ENCODE peak calls at places on chromosomes 4 and X, in ten cellular contexts. Z is K562, A is lower lobe of right lung, O is cardiac muscle cell, U is tibial nerve, W is psoas muscle, P is heart right ventricle, I is ovary, M is kidney epithelial cell, K is upper lobe of left lung. G is an unnamed sample. For H3K36me3, the result is how much of the 10 kb centered on the place peaks cover.

GRCh38 chr4:87982036-87982435 is 6.5 kb downstream of the SPP1 start:
- DNase-seq in Z (no peak), A (no peak), O (no peak), U (no peak), W (no peak), P (no peak), I (no peak), M (no peak), K (no peak), G (no peak)

GRCh38 chrX:76172325-76172887 is 456 bp upstream of the PBDC1 start:
- DNase-seq in Z (no peak), A (no peak), O (no peak), U (no peak), W (no peak), P (no peak), I (no peak), M (no peak), K (no peak), G (no peak)

GRCh38 chr4:133866328-133866699 is 335.3 kb downstream of the PABPC4L start:
- DNase-seq in Z (no peak), A (no peak), O (peak), U (no peak), W (no peak), P (no peak), I (no peak), M (peak), K (no peak), G (no peak)

GRCh38 chr4:124948976-124949597 is 236.6 kb upstream of the ANKRD50 start:
- DNase-seq in Z (no peak), A (no peak), O (peak), U (no peak), W (no peak), P (no peak), I (no peak), M (no peak), K (no peak), G (no peak)

GRCh38 chr4:153143527-153144348 is 60.5 kb upstream of the TRIM2 start:
- DNase-seq in Z (peak), A (no peak), O (peak), U (no peak), W (no peak), P (no peak), I (no peak), M (no peak), K (no peak), G (peak)

GRCh38 chr4:29005838-29006237 is 1714.3 kb upstream of the PCDH7 start:
- DNase-seq in Z (no peak), A (no peak), O (no peak), U (no peak), W (no peak), P (no peak), I (no peak), M (no peak), K (no peak), G (no peak)

GRCh38 chr4:705278-706082 is at the start of gene PCGF3:
- DNase-seq in Z (peak), A (peak), O (peak), U (peak), W (peak), P (peak), I (peak), M (peak), K (peak), G (peak)

GRCh38 chr4:81095411-81095810 is 64.9 kb downstream of the BMP3 start:
- DNase-seq in Z (no peak), A (no peak), O (no peak), U (no peak), W (no peak), P (no peak), I (no peak), M (no peak), K (no peak), G (no peak)

GRCh38 chr4:8332038-8332857 is 62.7 kb downstream of the HTRA3 start:
- DNase-seq in Z (no peak), A (peak), O (no peak), U (no peak), W (no peak), P (no peak), I (no peak), M (no peak), K (no peak), G (peak)

GRCh38 chrX:42128587-42128986 is 205.2 kb upstream of the CASK start:
- DNase-seq in Z (no peak), A (no peak), O (no peak), U (no peak), W (no peak), P (no peak), I (no peak), M (no peak), K (no peak), G (no peak)

GRCh38 chr4:6567218-6567617 is 7.8 kb upstream of the MAN2B2 start:
- DNase-seq in Z (no peak), A (no peak), O (no peak), U (no peak), W (no peak), P (no peak), I (no peak), M (no peak), K (no peak), G (no peak)

GRCh38 chr4:25703731-25704388 is 48.2 kb downstream of the SLC34A2 start:
- DNase-seq in Z (no peak), A (no peak), O (peak), U (no peak), W (no peak), P (no peak), I (no peak), M (peak), K (no peak), G (no peak)

GRCh38 chrX:154396948-154397887 is 959 bp upstream of the RPL10 start:
- DNase-seq in Z (peak), A (peak), O (peak), U (peak), W (peak), P (peak), I (peak), M (no peak), K (peak), G (peak)

GRCh38 chrX:12956704-12957541 is 18.0 kb upstream of the TMSB4X start:
- DNase-seq in Z (peak), A (no peak), O (peak), U (no peak), W (no peak), P (no peak), I (no peak), M (no peak), K (peak), G (no peak)

GRCh38 chr4:113760094-113760851 is 1.3 kb downstream of the CAMK2D start:
- DNase-seq in Z (no peak), A (peak), O (peak), U (peak), W (peak), P (no peak), I (peak), M (no peak), K (peak), G (peak)

GRCh38 chr4:11189756-11190155 is 238.9 kb downstream of the HS3ST1 start:
- DNase-seq in Z (no peak), A (no peak), O (no peak), U (no peak), W (no peak), P (no peak), I (no peak), M (no peak), K (no peak), G (no peak)

GRCh38 chr4:13413719-13414437 is 70.3 kb downstream of the RAB28 start:
- DNase-seq in Z (no peak), A (no peak), O (peak), U (no peak), W (no peak), P (no peak), I (no peak), M (no peak), K (no peak), G (no peak)

GRCh38 chr4:89111833-89112563 is 665 bp downstream of the TIGD2 start:
- DNase-seq in Z (peak), A (no peak), O (peak), U (no peak), W (no peak), P (no peak), I (no peak), M (peak), K (peak), G (no peak)
- H3K4me3 ChIP-seq in Z (peak), A (peak), O (peak), U (peak), W (peak), P (peak), I (peak), M (peak), K (peak), G (peak)

DNA sequence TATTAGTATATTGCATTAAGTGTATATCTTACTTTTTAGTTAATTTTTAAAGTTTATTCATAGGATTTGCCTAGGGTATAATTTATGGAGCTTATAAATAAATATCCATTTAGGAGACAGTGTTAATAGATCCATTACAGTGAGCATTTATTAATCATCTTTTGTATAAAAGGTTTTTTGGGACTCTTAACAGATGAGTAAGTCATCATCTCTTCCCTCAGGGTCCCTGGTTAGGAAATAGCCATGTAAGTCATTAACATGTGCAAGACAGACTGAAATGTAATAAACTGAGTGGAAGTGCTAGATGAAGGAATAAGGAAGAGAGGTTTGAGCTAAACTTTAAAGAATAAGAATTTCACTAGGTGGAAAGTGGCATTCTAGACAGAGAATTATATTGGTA is 69.2 kb downstream of the PAQR3 start:
- DNase-seq in Z (no peak), A (no peak), O (no peak), U (no peak), W (no peak), P (no peak), I (no peak), M (no peak), K (no peak), G (no peak)
- H3K36me3 ChIP-seq in Z (half or more), A (half or more), O (under half), U (half or more), W (half or more), P (under half), I (under half), M (under half), K (under half), G (under half)

GRCh38 chr4:129144755-129145206 is 48.8 kb downstream of the C4orf33 start:
- DNase-seq in Z (peak), A (no peak), O (peak), U (no peak), W (no peak), P (no peak), I (no peak), M (no peak), K (no peak), G (no peak)

GRCh38 chr4:129136433-129136832 is 40.5 kb downstream of the C4orf33 start:
- DNase-seq in Z (no peak), A (no peak), O (no peak), U (no peak), W (no peak), P (no peak), I (no peak), M (no peak), K (no peak), G (no peak)

GRCh38 chr4:129138762-129139496 is 43.0 kb downstream of the C4orf33 start:
- DNase-seq in Z (no peak), A (no peak), O (no peak), U (no peak), W (no peak), P (no peak), I (no peak), M (no peak), K (no peak), G (no peak)

GRCh38 chr4:129143359-129143758 is 47.4 kb downstream of the C4orf33 start:
- DNase-seq in Z (no peak), A (no peak), O (no peak), U (no peak), W (no peak), P (no peak), I (no peak), M (no peak), K (no peak), G (no peak)

DNA sequence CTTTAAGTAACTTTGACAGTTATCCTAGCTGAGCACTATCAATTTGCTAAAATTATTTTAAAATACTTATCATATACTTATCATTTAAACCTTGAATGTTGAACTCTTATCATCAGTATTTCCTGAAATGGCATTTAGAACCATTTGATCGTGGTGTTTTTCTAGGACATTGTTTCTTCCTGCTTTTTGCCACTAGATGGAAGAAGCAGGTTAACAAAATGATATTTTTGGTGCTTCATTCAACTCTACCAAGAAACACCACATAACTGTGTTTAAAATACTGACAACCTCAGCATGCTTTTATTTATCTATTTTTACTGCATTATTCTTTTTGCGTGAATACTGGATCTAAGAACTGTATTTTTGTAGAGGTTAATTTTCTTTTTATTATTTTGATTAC is 44.6 kb downstream of the C4orf33 start:
- DNase-seq in Z (no peak), A (no peak), O (peak), U (no peak), W (no peak), P (no peak), I (no peak), M (no peak), K (no peak), G (no peak)
- TF ChIP-seq CTCF in Z (no peak), A (no peak), O (no peak), U (no peak), W (no peak), P (peak), I (no peak), M (no peak), K (no peak), G (no peak)

GRCh38 chr4:89056292-89056952 is 563 bp downstream of the FAM13A start:
- DNase-seq in Z (no peak), A (no peak), O (no peak), U (peak), W (no peak), P (no peak), I (no peak), M (no peak), K (no peak), G (no peak)
- H3K4me3 ChIP-seq in Z (peak), A (peak), O (peak), U (peak), W (peak), P (peak), I (peak), M (peak), K (peak), G (peak)

GRCh38 chrX:151873096-151873495 is 39.6 kb upstream of the MAGEA4 start:
- DNase-seq in Z (no peak), A (no peak), O (no peak), U (no peak), W (no peak), P (no peak), I (no peak), M (no peak), K (no peak), G (no peak)
- H3K36me3 ChIP-seq in Z (under half), A (under half), O (under half), U (under half), W (under half), P (under half), I (under half), M (under half), K (under half), G (under half)

DNA sequence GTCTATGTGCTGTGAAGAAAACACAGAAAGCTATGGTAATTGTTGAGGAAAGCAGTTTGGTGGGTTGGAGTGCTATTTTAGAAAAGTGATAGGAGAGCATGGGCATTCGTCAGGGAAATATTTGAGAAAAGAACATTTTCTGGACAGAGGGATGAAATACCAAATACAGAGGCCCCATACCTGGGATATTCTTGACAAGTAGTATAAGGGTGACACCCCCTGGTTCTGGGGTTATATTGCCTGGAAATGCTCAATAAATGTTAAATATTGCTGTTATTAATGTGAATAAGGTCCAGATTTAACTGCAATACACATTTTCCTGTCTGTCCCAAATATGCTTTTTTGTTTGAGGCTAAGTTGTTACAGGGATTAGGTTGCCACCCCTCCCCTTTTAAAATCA is 42.9 kb downstream of the WWC2 start:
- DNase-seq in Z (no peak), A (no peak), O (no peak), U (no peak), W (no peak), P (no peak), I (no peak), M (no peak), K (no peak), G (no peak)
- TF ChIP-seq CTCF in Z (no peak), A (no peak), O (peak), U (no peak), W (no peak), P (peak), I (no peak), M (no peak), K (no peak), G (no peak)

G was measured in WERI-Rb-1.